ENCODE peak calls at places on chromosomes 4 and X, in nine cellular contexts. One of them, this sample, is unnamed.

GRCh38 chr4:162461952-162462351 is 298.2 kb upstream of the FSTL5 start:
- DNase-seq in NCI-H1417: no peak
- DNase-seq in HEK293T: no peak
- DNase-seq in activated T-cell treated with anti-CD3 and anti-CD28 coated beads, Interleukin-2, amount 50 U/mL, for 72 hours: no peak
- DNase-seq in cardiac muscle cell: no peak
- DNase-seq in LoVo: peak; percentile 11
- DNase-seq in HFF-Myc: no peak
- DNase-seq in NCI-H510A: no peak
- DNase-seq in vagina: no peak
- DNase-seq in this sample: no peak

GRCh38 chrX:1031521-1032430 is 180.7 kb downstream of the CRLF2 start:
- DNase-seq in NCI-H1417: no peak
- DNase-seq in HEK293T: no peak
- DNase-seq in activated T-cell treated with anti-CD3 and anti-CD28 coated beads, Interleukin-2, amount 50 U/mL, for 72 hours: no peak
- DNase-seq in cardiac muscle cell: no peak
- DNase-seq in LoVo: no peak
- DNase-seq in HFF-Myc: no peak
- DNase-seq in NCI-H510A: no peak
- DNase-seq in vagina: no peak
- DNase-seq in this sample: peak; percentile 52

GRCh38 chrX:7163146-7163677 is 15.3 kb upstream of the PUDP start:
- DNase-seq in NCI-H1417: no peak
- DNase-seq in HEK293T: no peak
- DNase-seq in activated T-cell treated with anti-CD3 and anti-CD28 coated beads, Interleukin-2, amount 50 U/mL, for 72 hours: no peak
- DNase-seq in cardiac muscle cell: no peak
- DNase-seq in LoVo: no peak
- DNase-seq in HFF-Myc: no peak
- DNase-seq in NCI-H510A: no peak
- DNase-seq in vagina: no peak
- DNase-seq in this sample: no peak

GRCh38 chrX:27598312-27598711 is 8.2 kb downstream of the DCAF8L2 start:
- DNase-seq in NCI-H1417: no peak
- DNase-seq in HEK293T: no peak
- DNase-seq in activated T-cell treated with anti-CD3 and anti-CD28 coated beads, Interleukin-2, amount 50 U/mL, for 72 hours: no peak
- DNase-seq in cardiac muscle cell: peak; percentile 19
- DNase-seq in LoVo: no peak
- DNase-seq in HFF-Myc: no peak
- DNase-seq in NCI-H510A: no peak
- DNase-seq in vagina: no peak
- DNase-seq in this sample: peak; percentile 48

GRCh38 chr4:132998585-132999230 is 150.4 kb upstream of the PCDH10 start:
- DNase-seq in NCI-H1417: no peak
- DNase-seq in HEK293T: no peak
- DNase-seq in activated T-cell treated with anti-CD3 and anti-CD28 coated beads, Interleukin-2, amount 50 U/mL, for 72 hours: no peak
- DNase-seq in cardiac muscle cell: no peak
- DNase-seq in LoVo: no peak
- DNase-seq in HFF-Myc: no peak
- DNase-seq in NCI-H510A: no peak
- DNase-seq in vagina: no peak
- DNase-seq in this sample: no peak

GRCh38 chrX:68177542-68177941 is 255.8 kb downstream of the OPHN1 start:
- DNase-seq in NCI-H1417: no peak
- DNase-seq in HEK293T: no peak
- DNase-seq in activated T-cell treated with anti-CD3 and anti-CD28 coated beads, Interleukin-2, amount 50 U/mL, for 72 hours: no peak
- DNase-seq in cardiac muscle cell: no peak
- DNase-seq in LoVo: no peak
- DNase-seq in HFF-Myc: no peak
- DNase-seq in NCI-H510A: no peak
- DNase-seq in vagina: no peak
- DNase-seq in this sample: no peak

GRCh38 chrX:4844376-4844775 is 1130.9 kb upstream of the PRKX start:
- DNase-seq in NCI-H1417: no peak
- DNase-seq in HEK293T: no peak
- DNase-seq in activated T-cell treated with anti-CD3 and anti-CD28 coated beads, Interleukin-2, amount 50 U/mL, for 72 hours: no peak
- DNase-seq in cardiac muscle cell: no peak
- DNase-seq in LoVo: no peak
- DNase-seq in HFF-Myc: no peak
- DNase-seq in NCI-H510A: no peak
- DNase-seq in vagina: no peak
- DNase-seq in this sample: no peak

GRCh38 chr4:145732416-145732815 is 52.5 kb downstream of the C4orf51 start:
- DNase-seq in NCI-H1417: no peak
- DNase-seq in HEK293T: no peak
- DNase-seq in activated T-cell treated with anti-CD3 and anti-CD28 coated beads, Interleukin-2, amount 50 U/mL, for 72 hours: no peak
- DNase-seq in cardiac muscle cell: no peak
- DNase-seq in LoVo: no peak
- DNase-seq in HFF-Myc: no peak
- DNase-seq in NCI-H510A: peak; percentile 0
- DNase-seq in vagina: no peak
- DNase-seq in this sample: no peak

GRCh38 chr4:159047478-159048165 is 55.3 kb upstream of the RAPGEF2 start:
- DNase-seq in NCI-H1417: peak; percentile 55
- DNase-seq in HEK293T: no peak
- DNase-seq in activated T-cell treated with anti-CD3 and anti-CD28 coated beads, Interleukin-2, amount 50 U/mL, for 72 hours: no peak
- DNase-seq in cardiac muscle cell: no peak
- DNase-seq in LoVo: no peak
- DNase-seq in HFF-Myc: no peak
- DNase-seq in NCI-H510A: no peak
- DNase-seq in vagina: no peak
- DNase-seq in this sample: no peak

GRCh38 chr4:6763330-6763851 is 19.1 kb upstream of the KIAA0232 start:
- DNase-seq in NCI-H1417: no peak
- DNase-seq in HEK293T: no peak
- DNase-seq in activated T-cell treated with anti-CD3 and anti-CD28 coated beads, Interleukin-2, amount 50 U/mL, for 72 hours: no peak
- DNase-seq in cardiac muscle cell: no peak
- DNase-seq in LoVo: no peak
- DNase-seq in HFF-Myc: no peak
- DNase-seq in NCI-H510A: no peak
- DNase-seq in vagina: no peak
- DNase-seq in this sample: peak; percentile 53

GRCh38 chrX:42751573-42751972 is 26.4 kb downstream of the PPP1R2C start:
- DNase-seq in NCI-H1417: no peak
- DNase-seq in HEK293T: no peak
- DNase-seq in activated T-cell treated with anti-CD3 and anti-CD28 coated beads, Interleukin-2, amount 50 U/mL, for 72 hours: no peak
- DNase-seq in cardiac muscle cell: no peak
- DNase-seq in LoVo: no peak
- DNase-seq in HFF-Myc: no peak
- DNase-seq in NCI-H510A: no peak
- DNase-seq in vagina: no peak
- DNase-seq in this sample: no peak

GRCh38 chr4:76626686-76627465 is 191.8 kb downstream of the SHROOM3 start:
- DNase-seq in NCI-H1417: no peak
- DNase-seq in HEK293T: peak; percentile 40
- DNase-seq in activated T-cell treated with anti-CD3 and anti-CD28 coated beads, Interleukin-2, amount 50 U/mL, for 72 hours: no peak
- DNase-seq in cardiac muscle cell: no peak
- DNase-seq in LoVo: no peak
- DNase-seq in HFF-Myc: no peak
- DNase-seq in NCI-H510A: no peak
- DNase-seq in vagina: no peak
- DNase-seq in this sample: no peak

GRCh38 chrX:12329476-12329875 is 191.2 kb downstream of the FRMPD4 start:
- DNase-seq in NCI-H1417: no peak
- DNase-seq in HEK293T: no peak
- DNase-seq in activated T-cell treated with anti-CD3 and anti-CD28 coated beads, Interleukin-2, amount 50 U/mL, for 72 hours: no peak
- DNase-seq in cardiac muscle cell: no peak
- DNase-seq in LoVo: no peak
- DNase-seq in HFF-Myc: no peak
- DNase-seq in NCI-H510A: no peak
- DNase-seq in vagina: no peak
- DNase-seq in this sample: no peak

GRCh38 chrX:117628381-117628780 is 488.2 kb downstream of the KLHL13 start:
- DNase-seq in NCI-H1417: no peak
- DNase-seq in HEK293T: no peak
- DNase-seq in activated T-cell treated with anti-CD3 and anti-CD28 coated beads, Interleukin-2, amount 50 U/mL, for 72 hours: no peak
- DNase-seq in cardiac muscle cell: no peak
- DNase-seq in LoVo: no peak
- DNase-seq in HFF-Myc: no peak
- DNase-seq in NCI-H510A: no peak
- DNase-seq in vagina: no peak
- DNase-seq in this sample: no peak

GRCh38 chr4:176927664-176928063 is 134.9 kb upstream of the VEGFC start:
- DNase-seq in NCI-H1417: no peak
- DNase-seq in HEK293T: no peak
- DNase-seq in activated T-cell treated with anti-CD3 and anti-CD28 coated beads, Interleukin-2, amount 50 U/mL, for 72 hours: no peak
- DNase-seq in cardiac muscle cell: no peak
- DNase-seq in LoVo: no peak
- DNase-seq in HFF-Myc: peak; percentile 57
- DNase-seq in NCI-H510A: no peak
- DNase-seq in vagina: no peak
- DNase-seq in this sample: no peak

GRCh38 chr4:77040265-77040664 is 35.5 kb downstream of the CCNI start:
- DNase-seq in NCI-H1417: no peak
- DNase-seq in HEK293T: no peak
- DNase-seq in activated T-cell treated with anti-CD3 and anti-CD28 coated beads, Interleukin-2, amount 50 U/mL, for 72 hours: no peak
- DNase-seq in cardiac muscle cell: no peak
- DNase-seq in LoVo: no peak
- DNase-seq in HFF-Myc: no peak
- DNase-seq in NCI-H510A: no peak
- DNase-seq in vagina: no peak
- DNase-seq in this sample: no peak

GRCh38 chr4:176538217-176538925 is 218.6 kb downstream of the SPCS3 start:
- DNase-seq in NCI-H1417: no peak
- DNase-seq in HEK293T: no peak
- DNase-seq in activated T-cell treated with anti-CD3 and anti-CD28 coated beads, Interleukin-2, amount 50 U/mL, for 72 hours: no peak
- DNase-seq in cardiac muscle cell: no peak
- DNase-seq in LoVo: peak; percentile 58
- DNase-seq in HFF-Myc: peak; percentile 64
- DNase-seq in NCI-H510A: no peak
- DNase-seq in vagina: no peak
- DNase-seq in this sample: no peak

GRCh38 chrX:3345281-3346081 is 971 bp downstream of the MXRA5 start:
- DNase-seq in NCI-H1417: no peak
- DNase-seq in HEK293T: no peak
- DNase-seq in activated T-cell treated with anti-CD3 and anti-CD28 coated beads, Interleukin-2, amount 50 U/mL, for 72 hours: no peak
- DNase-seq in cardiac muscle cell: peak; percentile 57
- DNase-seq in LoVo: no peak
- DNase-seq in HFF-Myc: no peak
- DNase-seq in NCI-H510A: peak; percentile 52
- DNase-seq in vagina: no peak
- DNase-seq in this sample: peak; percentile 73

GRCh38 chr4:8274772-8275241 is 5.3 kb downstream of the HTRA3 start:
- DNase-seq in NCI-H1417: no peak
- DNase-seq in HEK293T: no peak
- DNase-seq in activated T-cell treated with anti-CD3 and anti-CD28 coated beads, Interleukin-2, amount 50 U/mL, for 72 hours: no peak
- DNase-seq in cardiac muscle cell: peak; percentile 67
- DNase-seq in LoVo: no peak
- DNase-seq in HFF-Myc: peak; percentile 92
- DNase-seq in NCI-H510A: no peak
- DNase-seq in vagina: peak; percentile 95
- DNase-seq in this sample: peak; percentile 90

GRCh38 chr4:186771624-186772023 is 48.0 kb upstream of the FAT1 start:
- DNase-seq in NCI-H1417: no peak
- DNase-seq in HEK293T: no peak
- DNase-seq in activated T-cell treated with anti-CD3 and anti-CD28 coated beads, Interleukin-2, amount 50 U/mL, for 72 hours: no peak
- DNase-seq in cardiac muscle cell: no peak
- DNase-seq in LoVo: no peak
- DNase-seq in HFF-Myc: no peak
- DNase-seq in NCI-H510A: no peak
- DNase-seq in vagina: no peak
- DNase-seq in this sample: no peak

GRCh38 chr4:141009931-141010330 is 123.3 kb downstream of the RNF150 start:
- DNase-seq in NCI-H1417: no peak
- DNase-seq in HEK293T: no peak
- DNase-seq in activated T-cell treated with anti-CD3 and anti-CD28 coated beads, Interleukin-2, amount 50 U/mL, for 72 hours: no peak
- DNase-seq in cardiac muscle cell: no peak
- DNase-seq in LoVo: no peak
- DNase-seq in HFF-Myc: no peak
- DNase-seq in NCI-H510A: no peak
- DNase-seq in vagina: no peak
- DNase-seq in this sample: no peak

GRCh38 chr4:4986856-4987255 is 32.4 kb downstream of the CYTL1 start:
- DNase-seq in NCI-H1417: no peak
- DNase-seq in HEK293T: no peak
- DNase-seq in activated T-cell treated with anti-CD3 and anti-CD28 coated beads, Interleukin-2, amount 50 U/mL, for 72 hours: no peak
- DNase-seq in cardiac muscle cell: no peak
- DNase-seq in LoVo: no peak
- DNase-seq in HFF-Myc: no peak
- DNase-seq in NCI-H510A: no peak
- DNase-seq in vagina: no peak
- DNase-seq in this sample: no peak

GRCh38 chr4:984336-985054 is 2.3 kb upstream of the IDUA start:
- DNase-seq in NCI-H1417: no peak
- DNase-seq in HEK293T: no peak
- DNase-seq in activated T-cell treated with anti-CD3 and anti-CD28 coated beads, Interleukin-2, amount 50 U/mL, for 72 hours: no peak
- DNase-seq in cardiac muscle cell: no peak
- DNase-seq in LoVo: no peak
- DNase-seq in HFF-Myc: no peak
- DNase-seq in NCI-H510A: no peak
- DNase-seq in vagina: no peak
- DNase-seq in this sample: no peak

GRCh38 chrX:129932792-129933321 is 26.9 kb downstream of the UTP14A start:
- DNase-seq in NCI-H1417: peak; percentile 47
- DNase-seq in HEK293T: no peak
- DNase-seq in activated T-cell treated with anti-CD3 and anti-CD28 coated beads, Interleukin-2, amount 50 U/mL, for 72 hours: no peak
- DNase-seq in cardiac muscle cell: no peak
- DNase-seq in LoVo: no peak
- DNase-seq in HFF-Myc: no peak
- DNase-seq in NCI-H510A: no peak
- DNase-seq in vagina: no peak
- DNase-seq in this sample: no peak

GRCh38 chr4:185911556-185912064 is 99.6 kb upstream of the SORBS2 start:
- DNase-seq in NCI-H1417: no peak
- DNase-seq in HEK293T: no peak
- DNase-seq in activated T-cell treated with anti-CD3 and anti-CD28 coated beads, Interleukin-2, amount 50 U/mL, for 72 hours: no peak
- DNase-seq in cardiac muscle cell: no peak
- DNase-seq in LoVo: no peak
- DNase-seq in HFF-Myc: no peak
- DNase-seq in NCI-H510A: no peak
- DNase-seq in vagina: no peak
- DNase-seq in this sample: no peak

GRCh38 chr4:155820887-155821529 is 45.1 kb downstream of the ASIC5 start:
- DNase-seq in NCI-H1417: no peak
- DNase-seq in HEK293T: no peak
- DNase-seq in activated T-cell treated with anti-CD3 and anti-CD28 coated beads, Interleukin-2, amount 50 U/mL, for 72 hours: no peak
- DNase-seq in cardiac muscle cell: no peak
- DNase-seq in LoVo: no peak
- DNase-seq in HFF-Myc: no peak
- DNase-seq in NCI-H510A: no peak
- DNase-seq in vagina: no peak
- DNase-seq in this sample: no peak

GRCh38 chr4:123699823-123700822 is 303.5 kb downstream of the SPRY1 start:
- DNase-seq in NCI-H1417: no peak
- DNase-seq in HEK293T: no peak
- DNase-seq in activated T-cell treated with anti-CD3 and anti-CD28 coated beads, Interleukin-2, amount 50 U/mL, for 72 hours: no peak
- DNase-seq in cardiac muscle cell: peak; percentile 2
- DNase-seq in LoVo: peak; percentile 28
- DNase-seq in HFF-Myc: peak; percentile 94
- DNase-seq in NCI-H510A: no peak
- DNase-seq in vagina: no peak
- DNase-seq in this sample: no peak

GRCh38 chr4:19402666-19403065 is 849.0 kb upstream of the SLIT2 start:
- DNase-seq in NCI-H1417: no peak
- DNase-seq in HEK293T: no peak
- DNase-seq in activated T-cell treated with anti-CD3 and anti-CD28 coated beads, Interleukin-2, amount 50 U/mL, for 72 hours: no peak
- DNase-seq in cardiac muscle cell: no peak
- DNase-seq in LoVo: no peak
- DNase-seq in HFF-Myc: no peak
- DNase-seq in NCI-H510A: no peak
- DNase-seq in vagina: no peak
- DNase-seq in this sample: no peak

GRCh38 chr4:94413085-94413685 is 38.6 kb upstream of the PDLIM5 start:
- DNase-seq in NCI-H1417: no peak
- DNase-seq in HEK293T: no peak
- DNase-seq in activated T-cell treated with anti-CD3 and anti-CD28 coated beads, Interleukin-2, amount 50 U/mL, for 72 hours: no peak
- DNase-seq in cardiac muscle cell: no peak
- DNase-seq in LoVo: no peak
- DNase-seq in HFF-Myc: no peak
- DNase-seq in NCI-H510A: no peak
- DNase-seq in vagina: no peak
- DNase-seq in this sample: no peak

GRCh38 chr4:189059996-189060570 is 880.6 kb upstream of the FRG1 start:
- DNase-seq in NCI-H1417: no peak
- DNase-seq in HEK293T: no peak
- DNase-seq in activated T-cell treated with anti-CD3 and anti-CD28 coated beads, Interleukin-2, amount 50 U/mL, for 72 hours: no peak
- DNase-seq in cardiac muscle cell: no peak
- DNase-seq in LoVo: no peak
- DNase-seq in HFF-Myc: no peak
- DNase-seq in NCI-H510A: no peak
- DNase-seq in vagina: no peak
- DNase-seq in this sample: no peak

GRCh38 chr4:99856166-99856565 is 38.1 kb downstream of the LAMTOR3 start:
- DNase-seq in NCI-H1417: no peak
- DNase-seq in HEK293T: no peak
- DNase-seq in activated T-cell treated with anti-CD3 and anti-CD28 coated beads, Interleukin-2, amount 50 U/mL, for 72 hours: peak; percentile 40
- DNase-seq in cardiac muscle cell: no peak
- DNase-seq in LoVo: no peak
- DNase-seq in HFF-Myc: peak; percentile 4
- DNase-seq in NCI-H510A: no peak
- DNase-seq in vagina: no peak
- DNase-seq in this sample: no peak